ENCODE peak calls at places on chromosomes 6 and 20, in seven cellular contexts. A, J, D, H, W, O and G are unnamed samples.

GRCh38 chr6:41894366-41895299 is 542 bp downstream of the USP49 start:
- DNase-seq in A (no peak), W (no peak), D (no peak), O (peak), H (peak), J (no peak), G (peak)

GRCh38 chr20:39107741-39108140 is 145.6 kb downstream of the DHX35 start:
- DNase-seq in O (no peak), J (no peak), A (peak), D (no peak), W (peak), H (peak), G (no peak)

GRCh38 chr20:18093388-18093787 is 35.7 kb upstream of the OVOL2 start:
- DNase-seq in D (no peak), H (no peak), J (no peak), A (no peak), O (no peak), W (no peak), G (no peak)

GRCh38 chr20:7497985-7498384 is 442.3 kb downstream of the HAO1 start:
- DNase-seq in O (no peak), A (peak), J (no peak), D (no peak), W (peak), H (peak), G (no peak)

GRCh38 chr6:32622545-32623401 is 14.4 kb upstream of the HLA-DQA1 start:
- DNase-seq in J (no peak), O (no peak), H (peak), D (no peak), A (peak), W (peak), G (peak)

GRCh38 chr20:38965264-38965663 is 3.1 kb downstream of the DHX35 start:
- DNase-seq in A (no peak), W (no peak), J (no peak), D (no peak), O (no peak), H (no peak), G (no peak)

GRCh38 chr6:38218235-38218634 is 398.7 kb downstream of the ZFAND3 start:
- DNase-seq in D (no peak), O (no peak), H (no peak), W (no peak), J (no peak), A (no peak), G (no peak)

GRCh38 chr6:16069222-16069621 is 59.7 kb upstream of the MYLIP start:
- DNase-seq in O (no peak), A (no peak), J (no peak), W (no peak), H (no peak), D (no peak), G (no peak)

GRCh38 chr6:146892613-146893401 is 294.0 kb downstream of the ADGB start:
- DNase-seq in O (no peak), W (peak), J (peak), H (peak), D (no peak), A (peak), G (no peak)

GRCh38 chr6:11011787-11012234 is 32.3 kb downstream of the ELOVL2 start:
- DNase-seq in O (no peak), H (no peak), W (peak), A (peak), J (no peak), D (no peak), G (no peak)

GRCh38 chr6:157997893-157998608 is 16.4 kb downstream of the SYNJ2 start:
- DNase-seq in O (no peak), H (no peak), J (no peak), D (no peak), W (no peak), A (no peak), G (no peak)

GRCh38 chr6:48994811-48995210 is 468.2 kb downstream of the MMUT start:
- DNase-seq in A (no peak), H (no peak), O (no peak), W (peak), J (no peak), D (no peak), G (no peak)

GRCh38 chr6:64831680-64832079 is 875.3 kb downstream of the EYS start:
- DNase-seq in H (no peak), D (no peak), A (peak), J (no peak), O (no peak), W (no peak), G (no peak)

GRCh38 chr6:63425493-63425892 is 105.7 kb upstream of the LGSN start:
- DNase-seq in O (no peak), H (no peak), W (no peak), J (no peak), D (no peak), A (no peak), G (no peak)

GRCh38 chr6:23140879-23141278 is 571.5 kb downstream of the HDGFL1 start:
- DNase-seq in O (no peak), H (peak), J (no peak), A (no peak), W (no peak), D (no peak), G (no peak)

GRCh38 chr6:18327621-18328548 is 59.3 kb upstream of the RNF144B start:
- DNase-seq in D (no peak), A (peak), W (no peak), J (no peak), O (peak), H (no peak), G (peak)

GRCh38 chr6:98633886-98634285 is 200.5 kb upstream of the POU3F2 start:
- DNase-seq in A (peak), O (no peak), H (no peak), D (no peak), W (peak), J (no peak), G (no peak)

GRCh38 chr6:53803081-53803860 is 8.5 kb downstream of the LRRC1 start:
- DNase-seq in J (peak), H (peak), O (no peak), A (no peak), W (no peak), D (no peak), G (no peak)

GRCh38 chr20:22805219-22805618 is 220.8 kb upstream of the FOXA2 start:
- DNase-seq in O (no peak), D (no peak), J (peak), H (peak), A (peak), W (peak), G (no peak)